ENCODE peak calls at places on chromosomes 6 and 20, in ten cellular contexts. K is A549, W is fibroblast of pulmonary artery, A is lower leg skin, X is astrocyte of the cerebellum, O is heart right ventricle, N is dorsolateral prefrontal cortex, R is psoas muscle, J is thoracic aorta, I is endodermal cell. C is an unnamed sample.
A peak's percentile ranks its signal among the peaks of the same experiment; 100 is the strongest.

GRCh38 chr6:144214622-144215401 is 64.5 kb downstream of the STX11 start:
- DNase-seq in R (peak; percentile 23), A (no peak), W (no peak), O (no peak), K (no peak), I (no peak), N (no peak), J (no peak), X (no peak), C (no peak)

GRCh38 chr6:91573826-91574416 is 987.0 kb upstream of the MAP3K7 start:
- DNase-seq in A (no peak), W (no peak), O (no peak), X (no peak), N (no peak), R (no peak), I (no peak), K (no peak), J (no peak), C (no peak)

GRCh38 chr20:63224272-63225081 is 8.5 kb upstream of the YTHDF1 start:
- DNase-seq in X (peak; percentile 37), W (peak; percentile 46), O (peak; percentile 31), I (peak; percentile 71), J (no peak), A (no peak), R (no peak), K (peak; percentile 91), N (no peak), C (no peak)

GRCh38 chr20:20233041-20233514 is 134.8 kb upstream of the INSM1 start:
- DNase-seq in O (no peak), A (no peak), N (no peak), I (no peak), X (no peak), K (no peak), J (no peak), W (no peak), R (no peak), C (no peak)

GRCh38 chr6:88641178-88641903 is 322.1 kb downstream of the RNGTT start:
- DNase-seq in J (no peak), K (no peak), O (no peak), R (no peak), I (no peak), X (no peak), A (no peak), N (no peak), W (no peak), C (no peak)

GRCh38 chr20:21251278-21251677 is 51.9 kb upstream of the XRN2 start:
- DNase-seq in O (no peak), I (no peak), R (no peak), K (no peak), J (no peak), W (no peak), A (peak; percentile 32), N (no peak), X (no peak), C (no peak)

GRCh38 chr20:23399568-23400241 is 21.6 kb downstream of the NAPB start:
- DNase-seq in I (no peak), A (no peak), J (no peak), N (no peak), X (peak; percentile 58), O (no peak), W (peak; percentile 45), K (peak; percentile 24), R (no peak), C (no peak)

GRCh38 chr6:151561238-151561637 is 67.4 kb downstream of the CCDC170 start:
- DNase-seq in X (no peak), W (no peak), R (no peak), I (no peak), N (no peak), O (no peak), K (peak; percentile 4), J (no peak), A (no peak), C (no peak)

GRCh38 chr6:40809627-40810026 is 222.5 kb upstream of the LRFN2 start:
- DNase-seq in J (no peak), O (no peak), X (no peak), R (no peak), A (no peak), K (no peak), W (no peak), I (peak; percentile 7), N (no peak), C (no peak)

GRCh38 chr6:40805336-40805735 is 218.2 kb upstream of the LRFN2 start:
- DNase-seq in X (no peak), A (peak; percentile 37), W (no peak), N (no peak), K (no peak), R (no peak), O (no peak), J (no peak), I (no peak), C (no peak)

GRCh38 chr6:40806479-40806878 is 219.3 kb upstream of the LRFN2 start:
- DNase-seq in A (peak; percentile 72), O (no peak), J (no peak), W (no peak), N (no peak), K (no peak), X (no peak), I (peak; percentile 27), R (no peak), C (no peak)

GRCh38 chr6:40804905-40805304 is 217.7 kb upstream of the LRFN2 start:
- DNase-seq in O (no peak), A (peak; percentile 9), W (no peak), X (no peak), K (no peak), N (no peak), J (no peak), R (no peak), I (no peak), C (no peak)

DNA sequence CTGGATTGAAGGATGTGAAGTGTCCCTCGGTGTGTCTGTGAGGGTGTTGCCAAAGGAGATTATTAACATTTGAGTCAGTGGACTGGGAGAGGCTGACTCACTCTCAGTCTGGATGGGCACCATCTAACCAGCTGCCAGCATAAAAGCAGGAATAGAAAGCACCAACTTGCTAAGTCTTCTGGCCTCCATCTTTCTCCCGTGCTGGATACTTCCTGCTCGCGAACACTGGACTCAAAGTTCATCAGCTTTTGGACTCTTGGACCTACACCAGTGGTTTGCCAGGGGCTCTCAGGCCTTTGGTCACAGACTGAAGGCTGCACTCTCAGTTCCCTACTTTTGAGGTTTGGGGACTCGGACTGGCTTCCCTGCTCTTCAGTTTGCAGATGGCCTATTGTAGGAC is 220.3 kb upstream of the LRFN2 start:
- DNase-seq in J (no peak), K (peak; percentile 34), X (no peak), R (no peak), I (peak; percentile 19), W (no peak), O (no peak), A (peak; percentile 53), N (no peak), C (no peak)
- TF ChIP-seq CTCF in J (no peak), K (no peak), X (no peak), R (no peak), I (no peak), W (no peak), O (no peak), A (no peak), N (no peak), C (no peak)

GRCh38 chr20:3754258-3754595 is 13.3 kb downstream of the ADISSP start:
- DNase-seq in J (no peak), I (no peak), K (no peak), R (no peak), W (no peak), O (no peak), X (no peak), N (no peak), A (no peak), C (no peak)

GRCh38 chr20:3752386-3752759 is 15.2 kb downstream of the ADISSP start:
- DNase-seq in J (no peak), A (no peak), N (no peak), K (no peak), W (no peak), O (no peak), R (no peak), I (no peak), X (no peak), C (no peak)

GRCh38 chr20:3753501-3754257 is 13.9 kb downstream of the ADISSP start:
- DNase-seq in X (no peak), A (no peak), O (no peak), K (no peak), R (no peak), N (no peak), J (no peak), I (peak; percentile 39), W (no peak), C (no peak)

GRCh38 chr20:3751664-3752385 is 15.7 kb downstream of the ADISSP start:
- DNase-seq in A (no peak), N (no peak), R (peak; percentile 53), O (peak; percentile 74), I (peak; percentile 92), X (no peak), W (no peak), J (no peak), K (peak; percentile 48), C (no peak)

DNA sequence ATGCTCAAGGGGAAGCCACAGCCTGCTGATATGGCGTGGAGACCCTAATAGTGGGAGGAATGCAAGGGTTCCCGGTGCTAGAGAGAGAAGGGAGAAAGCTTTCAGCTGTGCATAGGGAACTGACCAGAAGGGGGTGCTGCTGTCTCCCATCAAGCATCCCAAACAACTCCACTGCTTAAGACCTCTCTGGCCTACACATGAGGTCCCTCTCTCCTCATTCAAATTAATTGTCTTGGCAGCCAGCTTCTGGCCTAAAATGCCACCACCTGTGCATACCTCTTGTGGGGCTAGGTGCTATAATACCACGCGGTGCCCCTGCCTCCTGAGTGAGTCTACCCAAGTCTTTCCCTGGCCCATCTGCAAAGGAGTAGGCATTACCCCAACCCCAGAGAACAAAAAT is 14.5 kb downstream of the ADISSP start:
- DNase-seq in O (peak; percentile 72), A (no peak), R (no peak), I (peak; percentile 92), X (peak; percentile 55), J (peak; percentile 25), N (peak; percentile 51), W (peak; percentile 86), K (peak; percentile 85), C (no peak)
- TF ChIP-seq CTCF in O (peak; percentile 60), A (no peak), R (peak; percentile 73), I (peak; percentile 87), X (peak; percentile 90), J (peak; percentile 70), N (peak; percentile 70), W (peak; percentile 94), K (peak; percentile 81), C (peak; percentile 39)

GRCh38 chr6:132259070-132259469 is 142.2 kb downstream of the MOXD1 start:
- DNase-seq in A (no peak), W (peak; percentile 71), J (no peak), K (peak; percentile 12), N (no peak), R (no peak), X (peak; percentile 29), I (peak; percentile 54), O (no peak), C (no peak)
- TF ChIP-seq CTCF in A (no peak), W (peak; percentile 53), J (peak; percentile 20), K (peak; percentile 27), N (no peak), R (no peak), X (peak; percentile 38), I (peak; percentile 69), O (no peak), C (no peak)

GRCh38 chr6:6843057-6843627 is 254.6 kb downstream of the LY86 start:
- DNase-seq in I (peak; percentile 73), W (peak; percentile 59), K (peak; percentile 23), X (no peak), R (no peak), A (no peak), N (no peak), J (no peak), O (no peak), C (no peak)
- TF ChIP-seq CTCF in I (no peak), W (no peak), K (no peak), X (no peak), R (no peak), A (no peak), N (no peak), J (no peak), O (no peak), C (no peak)

GRCh38 chr6:5610640-5611039 is 349.3 kb downstream of the FARS2 start:
- DNase-seq in K (no peak), I (no peak), J (no peak), N (no peak), A (no peak), R (no peak), W (no peak), X (no peak), O (no peak), C (no peak)
- TF ChIP-seq CTCF in K (no peak), I (peak; percentile 61), J (no peak), N (no peak), A (no peak), R (no peak), W (no peak), X (no peak), O (no peak), C (no peak)